ENCODE peak calls at places on chromosomes 4 and X, in ten cellular contexts. Y is colonic mucosa, W is MM.1S, B is adrenal gland, Q is lower lobe of right lung, A is heart right ventricle, X is fibroblast of lung, C is H9, E is Peyer's patch, F is left lung. O is an unnamed sample.

GRCh38 chr4:145565328-145565727 is 53.9 kb upstream of the MMAA start:
- DNase-seq in E (no peak), F (no peak), Y (no peak), A (no peak), B (no peak), X (no peak), C (no peak), W (peak; percentile 29), Q (no peak), O (no peak)

GRCh38 chr4:120667102-120667501 is 255.4 kb downstream of the PRDM5 start:
- DNase-seq in E (no peak), C (no peak), W (no peak), B (no peak), Y (no peak), A (no peak), Q (no peak), X (no peak), F (no peak), O (no peak)

GRCh38 chr4:124061413-124061812 is 651.1 kb downstream of the ANKRD50 start:
- DNase-seq in B (no peak), X (peak; percentile 86), Y (no peak), W (no peak), F (no peak), A (no peak), E (no peak), Q (no peak), C (no peak), O (no peak)

GRCh38 chr4:167509551-167509950 is 275.3 kb upstream of the SPOCK3 start:
- DNase-seq in C (no peak), F (no peak), E (no peak), X (no peak), W (no peak), Q (no peak), A (no peak), B (no peak), Y (no peak), O (no peak)

GRCh38 chrX:150880808-150881165 is 17.7 kb downstream of the CD99L2 start:
- DNase-seq in X (no peak), B (no peak), Y (no peak), E (no peak), F (no peak), C (no peak), A (no peak), W (peak; percentile 25), Q (no peak), O (peak; percentile 83)

GRCh38 chr4:6633091-6633906 is 7.2 kb upstream of the MRFAP1 start:
- DNase-seq in W (no peak), C (no peak), E (no peak), Y (no peak), A (no peak), X (no peak), Q (no peak), F (no peak), B (no peak), O (no peak)

GRCh38 chr4:154485127-154485773 is 6.3 kb downstream of the DCHS2 start:
- DNase-seq in A (no peak), X (no peak), Y (no peak), C (no peak), Q (no peak), F (no peak), W (no peak), E (no peak), B (no peak), O (no peak)

GRCh38 chrX:84240848-84241565 is 53.0 kb upstream of the RPS6KA6 start:
- DNase-seq in X (peak; percentile 29), A (no peak), E (no peak), Q (no peak), W (no peak), F (no peak), Y (no peak), C (no peak), B (no peak), O (no peak)

GRCh38 chrX:107168259-107168658 is 38.0 kb downstream of the NUP62CL start:
- DNase-seq in Q (no peak), B (no peak), A (no peak), Y (no peak), C (no peak), X (no peak), W (no peak), E (no peak), F (no peak), O (no peak)

GRCh38 chr4:78024085-78024484 is 33.0 kb upstream of the FRAS1 start:
- DNase-seq in Q (no peak), B (no peak), C (no peak), E (no peak), X (no peak), Y (no peak), F (no peak), A (no peak), W (no peak), O (no peak)

GRCh38 chr4:12884846-12885796 is 599.0 kb downstream of the RAB28 start:
- DNase-seq in Q (no peak), A (no peak), E (no peak), W (no peak), C (no peak), F (no peak), Y (no peak), B (no peak), X (no peak), O (no peak)

GRCh38 chr4:173417833-173418232 is 18.9 kb upstream of the SCRG1 start:
- DNase-seq in A (no peak), B (no peak), F (no peak), Q (no peak), C (no peak), X (no peak), W (no peak), E (no peak), Y (no peak), O (no peak)

GRCh38 chr4:183130328-183131155 is 31.5 kb downstream of the WWC2 start:
- DNase-seq in A (peak; percentile 40), F (peak; percentile 57), X (peak; percentile 77), Y (no peak), C (no peak), Q (no peak), E (no peak), B (peak; percentile 65), W (no peak), O (no peak)

DNA sequence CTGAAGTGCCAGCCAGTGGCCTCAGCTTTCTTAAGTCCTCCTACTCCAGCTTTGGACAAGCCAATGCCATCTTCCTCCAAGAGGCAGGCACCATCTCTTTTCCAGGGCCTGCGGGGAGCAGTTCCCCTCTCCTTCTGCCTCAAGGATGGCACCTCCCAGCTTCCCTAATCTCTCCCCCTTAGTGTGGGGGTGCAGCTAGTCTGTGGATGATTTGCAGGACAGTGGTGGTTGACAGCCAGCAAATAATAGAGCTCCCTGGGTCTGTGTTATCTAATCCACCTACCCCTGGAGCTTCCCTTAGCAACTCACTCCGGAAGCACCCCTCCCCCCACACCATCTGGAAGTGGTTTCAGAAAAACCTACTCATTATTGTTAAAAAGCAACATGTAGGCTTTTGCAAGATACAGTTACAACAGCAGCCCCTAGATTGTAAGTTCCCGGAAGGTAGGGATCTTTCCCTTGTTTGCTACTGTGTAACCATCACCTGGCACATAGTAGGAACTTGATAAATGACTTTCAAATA is 247.1 kb downstream of the BCOR start:
- DNase-seq in X (peak; percentile 46), W (no peak), A (no peak), F (no peak), Y (no peak), C (no peak), Q (no peak), B (no peak), E (no peak), O (no peak)
- H3K4me1 ChIP-seq in X (no peaks in the 10 kb centered on the region), W (peaks cover 27% of the 10 kb centered on the region), A (no peaks in the 10 kb centered on the region), F (no peaks in the 10 kb centered on the region), Y (no peaks in the 10 kb centered on the region), C (peaks cover 29% of the 10 kb centered on the region), Q (peaks cover 5% of the 10 kb centered on the region), B (no peaks in the 10 kb centered on the region), E (no peaks in the 10 kb centered on the region), O (peaks cover 35% of the 10 kb centered on the region)

DNA sequence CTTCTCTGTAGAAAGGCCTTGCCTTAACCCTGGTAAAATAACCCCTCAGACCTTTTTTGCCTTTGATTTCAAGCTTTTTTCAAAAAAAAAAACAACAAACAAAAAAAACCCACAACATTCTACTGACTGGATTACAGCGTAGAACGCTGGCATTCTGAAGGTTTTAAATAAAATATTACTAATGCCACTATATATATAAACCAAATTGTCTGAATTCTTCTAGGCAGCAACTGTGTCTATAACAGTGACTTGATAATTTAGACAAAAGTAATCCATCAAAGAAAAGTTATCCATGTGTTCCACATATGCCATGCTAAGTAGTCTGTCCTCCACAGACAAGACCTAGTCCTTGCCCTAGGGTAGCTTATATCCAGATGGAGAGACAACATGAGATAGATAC is 33.6 kb upstream of the CXCL8 start:
- DNase-seq in X (no peak), B (no peak), Q (no peak), A (no peak), W (no peak), C (no peak), F (no peak), E (no peak), Y (no peak), O (no peak)
- H3K4me1 ChIP-seq in X (peaks cover 24% of the 10 kb centered on the region), B (peaks cover 27% of the 10 kb centered on the region), Q (peaks cover 30% of the 10 kb centered on the region), A (peaks cover 11% of the 10 kb centered on the region), W (no peaks in the 10 kb centered on the region), C (peaks cover 9% of the 10 kb centered on the region), F (peaks cover 24% of the 10 kb centered on the region), E (no peaks in the 10 kb centered on the region), Y (no peaks in the 10 kb centered on the region), O (no peaks in the 10 kb centered on the region)

DNA sequence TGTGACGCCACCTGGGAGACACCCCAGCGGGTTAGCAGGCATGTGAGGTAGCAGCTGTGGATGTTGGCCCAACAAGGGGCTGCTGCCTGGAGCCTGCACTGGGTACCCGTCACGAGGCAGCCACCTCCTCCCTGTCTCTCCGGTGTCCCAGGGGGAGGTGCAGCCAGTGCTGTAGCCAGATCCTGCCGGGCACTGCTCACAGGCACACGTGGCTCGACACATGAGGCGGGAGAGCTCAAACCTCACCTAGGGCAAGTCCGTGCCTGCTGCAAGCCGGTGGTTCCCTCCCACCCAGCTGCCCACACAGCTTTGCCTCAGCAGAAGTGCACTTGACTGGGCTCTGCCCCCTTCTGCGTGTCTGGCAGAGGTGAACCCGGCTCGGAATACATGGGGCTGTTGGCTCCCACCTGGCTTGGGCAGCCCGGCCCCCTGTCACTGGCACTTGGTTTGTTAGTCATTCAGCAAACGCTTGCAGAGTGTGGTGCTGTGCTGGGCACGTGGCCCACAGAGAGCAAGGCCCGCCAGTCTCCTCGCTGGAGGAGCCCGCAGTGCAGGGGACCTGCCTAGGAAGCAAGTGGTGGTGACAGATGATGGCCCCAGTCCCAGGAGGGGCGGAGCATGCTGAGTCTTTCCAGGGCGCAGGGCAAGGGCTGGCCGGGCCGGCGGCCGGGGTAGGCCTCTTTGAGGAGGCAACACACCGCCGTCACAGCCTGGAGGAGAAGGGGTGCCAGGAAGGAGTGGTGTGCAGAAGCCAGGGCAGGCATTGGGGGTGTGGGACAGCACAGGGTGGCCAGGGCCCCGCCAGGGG is 10.1 kb upstream of the SH3TC1 start:
- DNase-seq in B (no peak), Q (peak; percentile 82), X (no peak), E (no peak), Y (no peak), A (peak; percentile 86), W (peak; percentile 37), C (no peak), F (peak; percentile 85), O (no peak)
- H3K4me1 ChIP-seq in B (peaks cover 24% of the 10 kb centered on the region), Q (peaks cover 48% of the 10 kb centered on the region), X (peaks cover 23% of the 10 kb centered on the region), E (no peaks in the 10 kb centered on the region), Y (no peaks in the 10 kb centered on the region), A (peaks cover 42% of the 10 kb centered on the region), W (peaks cover 15% of the 10 kb centered on the region), C (no peaks in the 10 kb centered on the region), F (peaks cover 28% of the 10 kb centered on the region), O (no peaks in the 10 kb centered on the region)

DNA sequence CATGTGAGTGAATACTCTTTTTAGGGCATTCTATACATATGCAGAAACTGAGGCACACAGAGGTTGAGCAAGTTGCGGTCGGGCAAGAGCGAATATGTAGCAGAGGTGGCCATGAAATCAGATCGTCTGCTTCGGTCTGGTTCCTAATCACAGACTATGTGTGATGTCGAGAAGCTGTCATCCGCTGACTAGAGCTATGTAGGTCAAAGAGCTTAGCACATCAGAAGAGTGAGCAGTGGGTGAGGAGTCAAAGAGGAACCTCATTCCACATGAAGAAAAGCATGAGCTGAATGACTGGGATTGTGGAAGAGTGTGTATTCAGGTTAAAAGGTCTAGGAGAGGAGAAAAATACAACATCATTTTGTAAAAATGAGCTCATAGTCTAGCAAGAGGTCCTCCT is 19.0 kb downstream of the GAB3 start:
- DNase-seq in A (no peak), W (no peak), X (no peak), Y (no peak), B (no peak), C (no peak), Q (no peak), E (no peak), F (no peak), O (no peak)
- H3K4me1 ChIP-seq in A (peaks cover 99% of the 10 kb centered on the region), W (no peaks in the 10 kb centered on the region), X (peaks cover 36% of the 10 kb centered on the region), Y (no peaks in the 10 kb centered on the region), B (peaks cover 60% of the 10 kb centered on the region), C (peaks cover 2% of the 10 kb centered on the region), Q (peaks cover 100% of the 10 kb centered on the region), E (no peaks in the 10 kb centered on the region), F (peaks cover 52% of the 10 kb centered on the region), O (peaks cover 17% of the 10 kb centered on the region)